ENCODE peak calls at places on chromosomes 12 and 14, in five cellular contexts. I is ovary, B is endothelial cell of umbilical vein, Y is suprapubic skin, J is IMR-90. G is an unnamed sample.

GRCh38 chr12:1034726-1035457 is 43.9 kb downstream of the ERC1 start:
- DNase-seq in I (no peak), B (no peak), Y (no peak), J (no peak), G (no peak)

GRCh38 chr12:101781834-101782543 is 42.7 kb upstream of the SYCP3 start:
- DNase-seq in I (no peak), B (no peak), Y (no peak), J (peak; percentile 76), G (no peak)

GRCh38 chr12:2845280-2845679 is 10.4 kb upstream of the NRIP2 start:
- DNase-seq in I (peak; percentile 49), B (peak; percentile 74), Y (no peak), J (peak; percentile 85), G (no peak)

GRCh38 chr12:55715169-55715764 is 579 bp upstream of the BLOC1S1 start:
- DNase-seq in I (no peak), B (no peak), Y (no peak), J (no peak), G (no peak)

GRCh38 chr12:81465881-81466280 is 293.3 kb downstream of the PPFIA2 start:
- DNase-seq in I (no peak), B (no peak), Y (no peak), J (no peak), G (no peak)

GRCh38 chr12:91103101-91103500 is 8.2 kb downstream of the LUM start:
- DNase-seq in I (no peak), B (no peak), Y (no peak), J (no peak), G (no peak)

GRCh38 chr14:88613552-88614010 is 50.7 kb downstream of the ZC3H14 start:
- DNase-seq in I (no peak), B (peak; percentile 81), Y (no peak), J (peak; percentile 53), G (no peak)

GRCh38 chr14:93019367-93019843 is 96.3 kb downstream of the ITPK1 start:
- DNase-seq in I (peak; percentile 68), B (no peak), Y (no peak), J (no peak), G (no peak)

GRCh38 chr12:38282886-38283285 is 33.7 kb upstream of the ALG10B start:
- DNase-seq in I (no peak), B (no peak), Y (no peak), J (no peak), G (no peak)

GRCh38 chr14:20782280-20782890 is 1.3 kb downstream of the RNASE6 start:
- DNase-seq in I (no peak), B (peak; percentile 56), Y (no peak), J (no peak), G (no peak)

GRCh38 chr14:76863724-76864407 is 37.7 kb downstream of the LRRC74A start:
- DNase-seq in I (no peak), B (peak; percentile 43), Y (no peak), J (no peak), G (peak; percentile 75)

GRCh38 chr12:45969084-45969483 is 21.3 kb downstream of the SCAF11 start:
- DNase-seq in I (no peak), B (no peak), Y (no peak), J (peak; percentile 68), G (no peak)

GRCh38 chr12:27112891-27113290 is 30.5 kb upstream of the C12orf71 start:
- DNase-seq in I (no peak), B (no peak), Y (no peak), J (no peak), G (no peak)

GRCh38 chr12:82835217-82835616 is 148.5 kb downstream of the TMTC2 start:
- DNase-seq in I (no peak), B (peak; percentile 76), Y (no peak), J (peak; percentile 29), G (no peak)

GRCh38 chr12:21354641-21355040 is 18.1 kb upstream of the IAPP start:
- DNase-seq in I (no peak), B (no peak), Y (no peak), J (no peak), G (no peak)

GRCh38 chr12:97561321-97562230 is 99.0 kb downstream of the RMST start:
- DNase-seq in I (no peak), B (no peak), Y (no peak), J (no peak), G (no peak)

GRCh38 chr12:89840162-89840922 is 131.7 kb upstream of the ATP2B1 start:
- DNase-seq in I (no peak), B (no peak), Y (no peak), J (peak; percentile 51), G (no peak)

GRCh38 chr12:38785376-38785775 is 120.0 kb downstream of the CPNE8 start:
- DNase-seq in I (no peak), B (no peak), Y (no peak), J (no peak), G (no peak)

GRCh38 chr12:112599871-112600270 is 181.1 kb downstream of the PTPN11 start:
- DNase-seq in I (no peak), B (no peak), Y (no peak), J (no peak), G (no peak)

GRCh38 chr14:53890611-53891091 is 66.0 kb downstream of the BMP4 start:
- DNase-seq in I (no peak), B (peak; percentile 98), Y (no peak), J (peak; percentile 38), G (no peak)

GRCh38 chr14:73955674-73956073 is 5.6 kb downstream of the COQ6 start:
- DNase-seq in I (no peak), B (no peak), Y (no peak), J (no peak), G (no peak)

GRCh38 chr12:12010277-12011031 is 60.3 kb upstream of the BCL2L14 start:
- DNase-seq in I (no peak), B (no peak), Y (no peak), J (peak; percentile 61), G (peak; percentile 77)

GRCh38 chr12:34406228-34406995 is 384.1 kb downstream of the ALG10 start:
- DNase-seq in I (peak; percentile 3), B (no peak), Y (peak; percentile 66), J (no peak), G (peak; percentile 28)

GRCh38 chr12:80189241-80189640 is 89.9 kb downstream of the OTOGL start:
- DNase-seq in I (no peak), B (no peak), Y (no peak), J (peak; percentile 93), G (no peak)

DNA sequence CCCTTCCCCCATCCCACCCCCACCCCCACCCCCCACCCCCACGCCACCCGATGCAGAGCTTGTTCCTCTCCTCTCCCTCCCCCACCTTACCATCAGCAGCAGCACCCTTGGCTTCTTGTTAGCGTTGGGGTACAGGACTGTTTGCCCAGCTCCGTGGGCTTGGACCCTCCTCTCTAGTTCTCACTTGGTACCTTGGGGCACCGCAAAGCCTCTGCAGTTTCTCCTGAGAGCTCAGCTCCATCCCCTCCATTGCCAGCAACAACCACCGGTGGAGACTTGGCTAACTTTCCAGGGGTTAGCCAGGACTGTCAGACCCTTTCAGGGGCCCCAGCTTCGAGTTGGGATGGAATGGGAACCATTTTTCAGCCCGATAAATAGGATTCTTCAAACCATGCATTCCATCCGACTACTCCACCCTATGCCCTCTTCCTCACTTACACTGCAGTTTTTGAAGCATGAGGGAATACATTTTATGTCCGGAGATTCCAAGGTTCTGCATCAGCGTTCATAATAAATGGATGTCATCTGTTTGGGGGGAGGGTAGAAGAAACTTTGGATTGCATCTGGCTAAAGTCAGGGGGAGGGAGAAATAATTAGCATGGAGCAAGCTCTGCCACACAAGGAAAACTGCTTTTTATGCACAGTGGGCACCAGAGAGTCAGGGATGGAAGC is 1.1 kb downstream of the SCN8A start:
- DNase-seq in I (no peak), B (no peak), Y (no peak), J (peak; percentile 79), G (no peak)
- H3K4me3 ChIP-seq in I (no peak overlapping the region), B (no peak overlapping the region), Y (no peak overlapping the region), J (peak overlapping the region; percentile 69), G (no peak overlapping the region)

GRCh38 chr12:14927267-14927666 is 11.1 kb downstream of the ERP27 start:
- DNase-seq in I (no peak), B (no peak), Y (no peak), J (no peak), G (no peak)

GRCh38 chr12:14928946-14929345 is 9.4 kb downstream of the ERP27 start:
- DNase-seq in I (no peak), B (peak; percentile 40), Y (no peak), J (no peak), G (no peak)

GRCh38 chr12:14931791-14932560 is 6.4 kb downstream of the ERP27 start:
- DNase-seq in I (no peak), B (no peak), Y (no peak), J (no peak), G (no peak)

GRCh38 chr12:14931359-14931758 is 7.0 kb downstream of the ERP27 start:
- DNase-seq in I (no peak), B (no peak), Y (no peak), J (no peak), G (no peak)

GRCh38 chr12:14930299-14930698 is 8.0 kb downstream of the ERP27 start:
- DNase-seq in I (no peak), B (peak; percentile 46), Y (no peak), J (peak; percentile 27), G (no peak)
- TF ChIP-seq CTCF in I (no peak), B (no peak), Y (no peak), J (peak; percentile 35), G (peak; percentile 21)

GRCh38 chr12:53944907-53945847 is 6.5 kb downstream of the HOXC13 start:
- DNase-seq in I (no peak), B (no peak), Y (no peak), J (no peak), G (no peak)
- H3K27me3 ChIP-seq in I (peaks cover 3% of the 10 kb centered on the region), B (peaks cover 94% of the 10 kb centered on the region), Y (peaks cover 98% of the 10 kb centered on the region), J (peaks cover 83% of the 10 kb centered on the region), G (peaks cover 58% of the 10 kb centered on the region)

DNA sequence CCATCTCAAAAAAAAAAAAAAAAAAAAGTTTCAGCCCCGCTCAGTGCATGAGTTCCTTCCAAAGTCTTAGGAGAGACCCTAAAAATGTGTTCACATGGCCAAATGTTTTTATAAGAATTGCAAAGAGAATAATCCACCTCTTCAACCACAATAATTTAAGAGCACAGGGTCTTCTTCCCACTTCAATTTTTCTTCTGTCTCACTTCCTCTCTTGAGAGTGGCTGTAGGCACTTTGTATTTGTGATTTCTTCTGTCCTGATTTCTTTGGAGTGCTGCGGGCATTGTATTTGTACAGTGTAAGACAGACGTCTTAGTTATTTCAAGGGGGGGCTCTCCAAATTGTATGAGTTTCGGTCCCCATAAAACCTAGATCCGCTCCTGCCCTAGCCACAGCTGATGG is 58.3 kb downstream of the C12orf56 start:
- DNase-seq in I (no peak), B (no peak), Y (no peak), J (no peak), G (no peak)
- H3K4me3 ChIP-seq in I (no peak overlapping the region), B (no peak overlapping the region), Y (no peak overlapping the region), J (no peak overlapping the region), G (no peak overlapping the region)

G was measured in tibial artery.